ENCODE peak calls at places on chromosomes 7 and 10, in four cellular contexts. U, J, S and C are unnamed samples.

GRCh38 chr10:92387289-92387940 is 96.4 kb downstream of the MARCHF5 start:
- DNase-seq in U (peak), J (peak), S (peak), C (peak)

GRCh38 chr7:45625067-45625466 is 50.9 kb downstream of the ADCY1 start:
- DNase-seq in U (no peak), J (no peak), S (no peak), C (no peak)

GRCh38 chr7:105257338-105257737 is 131.4 kb downstream of the SRPK2 start:
- DNase-seq in U (no peak), J (peak), S (no peak), C (no peak)

GRCh38 chr7:52017802-52018679 is 701.4 kb upstream of the COBL start:
- DNase-seq in U (no peak), J (peak), S (peak), C (no peak)

GRCh38 chr10:97919012-97919411 is 69.4 kb downstream of the GOLGA7B start:
- DNase-seq in U (no peak), J (peak), S (no peak), C (peak)

GRCh38 chr10:132521466-132522102 is 16.0 kb upstream of the INPP5A start:
- DNase-seq in U (no peak), J (no peak), S (no peak), C (no peak)

GRCh38 chr7:46525876-46526275 is 604.8 kb upstream of the IGFBP3 start:
- DNase-seq in U (no peak), J (peak), S (no peak), C (no peak)

GRCh38 chr7:140059288-140060242 is 3.2 kb downstream of the PARP12 start:
- DNase-seq in U (no peak), J (peak), S (peak), C (peak)

GRCh38 chr10:19658131-19658530 is 158.1 kb upstream of the PLXDC2 start:
- DNase-seq in U (no peak), J (peak), S (no peak), C (no peak)

GRCh38 chr7:28093617-28094232 is 86.9 kb downstream of the JAZF1 start:
- DNase-seq in U (peak), J (peak), S (peak), C (peak)

GRCh38 chr10:110273474-110273873 is 31.2 kb downstream of the SMNDC1 start:
- DNase-seq in U (no peak), J (peak), S (no peak), C (peak)

GRCh38 chr7:75740846-75741497 is 2.2 kb upstream of the HIP1 start:
- DNase-seq in U (no peak), J (no peak), S (no peak), C (no peak)

GRCh38 chr7:132783824-132784223 is 207.6 kb upstream of the PLXNA4 start:
- DNase-seq in U (no peak), J (peak), S (peak), C (peak)